ENCODE peak calls at places on chromosomes 5 and 9, in four cellular contexts. P, S, E and I are unnamed samples.
A peak's percentile ranks its signal among the peaks of the same experiment; 100 is the strongest.

GRCh38 chr5:57698785-57699184 is 216.2 kb upstream of the ACTBL2 start:
- DNase-seq in S (no peak), E (peak; percentile 23), P (peak; percentile 42), I (peak; percentile 64)

GRCh38 chr5:96703384-96703910 is 41.3 kb downstream of the CAST start:
- DNase-seq in E (no peak), S (no peak), P (peak; percentile 46), I (no peak)

GRCh38 chr5:150781706-150782614 is 3.4 kb downstream of the SMIM3 start:
- DNase-seq in S (no peak), P (peak; percentile 78), E (no peak), I (no peak)

GRCh38 chr5:167971706-167972105 is 319.7 kb upstream of the WWC1 start:
- DNase-seq in P (no peak), S (no peak), E (no peak), I (no peak)

GRCh38 chr5:168989731-168990505 is 311.0 kb downstream of the SLIT3 start:
- DNase-seq in S (no peak), P (peak; percentile 32), E (no peak), I (no peak)

GRCh38 chr5:73994963-73995362 is 369.0 kb downstream of the ARHGEF28 start:
- DNase-seq in S (no peak), E (no peak), P (no peak), I (no peak)

GRCh38 chr5:135437796-135438560 is 9.2 kb downstream of the DCANP1 start:
- DNase-seq in P (peak; percentile 34), S (peak; percentile 45), E (no peak), I (no peak)

GRCh38 chr9:89602978-89603628 is 1.7 kb upstream of the GADD45G start:
- DNase-seq in S (peak; percentile 81), E (peak; percentile 86), P (peak; percentile 63), I (peak; percentile 88)

GRCh38 chr9:27227192-27227591 is 69.8 kb downstream of the EQTN start:
- DNase-seq in S (no peak), P (peak; percentile 1), E (no peak), I (no peak)

GRCh38 chr9:93496285-93496684 is 42.9 kb upstream of the FAM120AOS start:
- DNase-seq in E (no peak), S (no peak), P (no peak), I (no peak)

GRCh38 chr5:37723147-37723961 is 116.5 kb downstream of the GDNF start:
- DNase-seq in E (no peak), S (peak; percentile 68), P (no peak), I (peak; percentile 5)

GRCh38 chr5:141940695-141941271 is 17.1 kb downstream of the DELE1 start:
- DNase-seq in E (no peak), S (peak; percentile 30), P (no peak), I (peak; percentile 23)

GRCh38 chr5:31678180-31678579 is 39.2 kb downstream of the PDZD2 start:
- DNase-seq in P (no peak), E (no peak), S (no peak), I (no peak)

GRCh38 chr5:108386345-108387061 is 4.6 kb upstream of the FBXL17 start:
- DNase-seq in E (no peak), P (peak; percentile 65), S (no peak), I (no peak)

GRCh38 chr5:162591724-162592123 is 524.2 kb downstream of the GABRG2 start:
- DNase-seq in P (no peak), S (no peak), E (no peak), I (no peak)

GRCh38 chr5:125396462-125396861 is 650.0 kb upstream of the ZNF608 start:
- DNase-seq in P (no peak), E (no peak), S (no peak), I (no peak)

GRCh38 chr5:74389531-74390305 is 250.8 kb downstream of the ENC1 start:
- DNase-seq in E (no peak), S (no peak), P (no peak), I (no peak)

GRCh38 chr5:151110122-151110681 is 29.4 kb upstream of the TNIP1 start:
- DNase-seq in S (no peak), P (no peak), E (no peak), I (no peak)

GRCh38 chr5:32687167-32687831 is 23.8 kb upstream of the NPR3 start:
- DNase-seq in E (no peak), S (no peak), P (no peak), I (no peak)

GRCh38 chr5:181127907-181128626 is 2.9 kb downstream of the OR2V1 start:
- DNase-seq in P (no peak), S (no peak), E (no peak), I (no peak)

GRCh38 chr5:119943148-119943547 is 313.8 kb downstream of the FAM170A start:
- DNase-seq in E (no peak), S (no peak), P (no peak), I (no peak)

GRCh38 chr5:170296935-170297588 is 515 bp downstream of the LCP2 start:
- DNase-seq in S (peak; percentile 48), E (no peak), P (no peak), I (no peak)

DNA sequence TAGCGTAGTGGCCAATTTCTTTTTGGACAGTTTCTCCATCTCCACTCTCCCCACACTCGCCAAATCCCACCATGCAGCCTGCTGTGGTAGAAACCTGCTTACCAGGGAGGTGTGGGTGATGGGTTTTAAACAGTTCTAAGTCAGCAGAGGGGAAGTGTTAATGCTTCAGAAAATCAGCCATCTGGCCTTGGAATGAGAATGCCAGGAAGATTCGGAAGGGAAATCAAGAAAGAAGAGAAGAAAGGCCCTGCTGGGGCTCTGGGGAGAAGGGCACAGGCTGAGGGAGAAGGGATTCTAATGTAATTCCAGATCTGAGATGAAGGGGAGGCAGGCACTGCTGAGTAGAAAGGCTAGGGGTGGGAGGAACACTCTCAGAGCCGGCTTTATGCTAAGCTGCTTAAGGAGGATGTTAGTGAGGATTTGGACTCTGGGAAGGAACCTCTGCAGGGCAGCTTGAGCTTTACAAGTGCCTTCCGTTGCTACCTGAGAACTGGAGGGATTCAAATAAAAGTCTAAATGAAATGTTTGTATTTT is 434.8 kb upstream of the DMAC1 start:
- DNase-seq in E (peak; percentile 15), S (no peak), P (no peak), I (no peak)
- TF ChIP-seq PHF8 in E (no peak), S (no peak), P (no peak), I (no peak)

GRCh38 chr5:154446183-154447073 is 631 bp downstream of the SAP30L start:
- DNase-seq in E (no peak), P (peak; percentile 36), S (peak; percentile 60), I (peak; percentile 39)
- TF ChIP-seq RNF2 in E (no peak), P (no peak), S (no peak), I (no peak)

GRCh38 chr9:90870646-90871326 is 69.2 kb downstream of the SYK start:
- DNase-seq in S (peak; percentile 54), E (no peak), P (peak; percentile 25), I (peak; percentile 37)
- TF ChIP-seq PHF8 in S (no peak), E (no peak), P (no peak), I (no peak)

GRCh38 chr9:136365775-136366223 is 2.3 kb upstream of the DNLZ start:
- DNase-seq in S (no peak), E (no peak), P (no peak), I (no peak)

GRCh38 chr9:136366826-136367225 is 3.3 kb upstream of the DNLZ start:
- DNase-seq in P (no peak), S (no peak), E (no peak), I (no peak)

GRCh38 chr9:136367296-136368145 is 4.0 kb upstream of the DNLZ start:
- DNase-seq in S (no peak), E (no peak), P (no peak), I (no peak)

GRCh38 chr9:136370037-136370436 is 3.4 kb downstream of the CARD9 start:
- DNase-seq in P (no peak), S (no peak), E (no peak), I (no peak)

DNA sequence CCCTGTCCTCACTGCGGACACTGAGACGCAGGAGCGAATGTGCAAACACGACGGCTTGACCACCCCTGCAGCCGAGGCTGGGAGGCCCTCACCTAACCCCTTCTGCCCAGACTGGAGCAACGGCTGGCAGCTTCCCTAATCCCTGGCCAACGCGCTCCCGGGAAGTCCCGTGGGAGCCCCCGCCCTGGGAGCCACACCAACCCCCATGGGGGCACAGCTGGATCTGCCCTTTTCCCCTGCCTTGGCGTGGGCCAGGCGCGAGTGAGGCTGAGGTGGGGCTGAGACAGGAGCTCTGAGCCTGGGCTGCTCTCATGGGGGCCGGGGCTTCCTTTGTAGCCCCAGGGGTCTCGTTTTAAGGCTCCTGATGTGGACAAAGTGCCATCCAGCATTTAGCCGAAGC is 4.6 kb upstream of the DNLZ start:
- DNase-seq in P (no peak), S (no peak), E (no peak), I (no peak)
- TF ChIP-seq RNF2 in P (no peak), S (no peak), E (no peak), I (no peak)

DNA sequence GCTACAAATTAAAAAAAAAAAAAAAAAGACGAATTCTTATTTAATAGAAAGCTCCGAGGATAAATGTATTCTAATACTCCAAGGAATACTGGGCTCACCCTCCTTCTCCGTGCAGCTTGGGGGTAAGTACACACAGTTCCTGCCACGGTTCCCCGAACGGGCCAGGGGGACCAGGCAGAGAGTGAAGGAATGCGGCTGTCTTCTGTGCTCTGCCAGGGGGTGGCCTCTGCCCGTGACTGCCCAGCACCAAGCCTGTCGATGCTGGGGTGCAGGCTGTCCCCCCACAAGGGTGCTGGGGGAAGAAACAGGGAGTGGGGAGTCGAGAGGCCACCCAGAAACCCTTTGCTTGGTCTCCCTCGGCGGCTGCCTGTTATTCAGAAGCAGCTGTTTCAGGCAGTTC is 410.1 kb upstream of the IRX1 start:
- DNase-seq in P (no peak), S (no peak), E (no peak), I (no peak)
- TF ChIP-seq PHF8 in P (no peak), S (no peak), E (no peak), I (no peak)

GRCh38 chr5:50768650-50769049 is 102.2 kb downstream of the PARP8 start:
- DNase-seq in S (no peak), E (no peak), P (no peak), I (no peak)
- TF ChIP-seq RNF2 in S (no peak), E (no peak), P (no peak), I (no peak)

GRCh38 chr9:76700916-76701315 is 63.3 kb upstream of the PCA3 start:
- DNase-seq in E (no peak), P (no peak), S (no peak), I (no peak)

GRCh38 chr9:76701441-76702031 is 62.7 kb upstream of the PCA3 start:
- DNase-seq in S (no peak), E (no peak), P (no peak), I (no peak)

GRCh38 chr9:76697110-76697509 is 67.1 kb upstream of the PCA3 start:
- DNase-seq in S (no peak), E (no peak), P (no peak), I (no peak)

GRCh38 chr9:76697554-76697953 is 66.7 kb upstream of the PCA3 start:
- DNase-seq in E (no peak), S (no peak), P (no peak), I (no peak)

DNA sequence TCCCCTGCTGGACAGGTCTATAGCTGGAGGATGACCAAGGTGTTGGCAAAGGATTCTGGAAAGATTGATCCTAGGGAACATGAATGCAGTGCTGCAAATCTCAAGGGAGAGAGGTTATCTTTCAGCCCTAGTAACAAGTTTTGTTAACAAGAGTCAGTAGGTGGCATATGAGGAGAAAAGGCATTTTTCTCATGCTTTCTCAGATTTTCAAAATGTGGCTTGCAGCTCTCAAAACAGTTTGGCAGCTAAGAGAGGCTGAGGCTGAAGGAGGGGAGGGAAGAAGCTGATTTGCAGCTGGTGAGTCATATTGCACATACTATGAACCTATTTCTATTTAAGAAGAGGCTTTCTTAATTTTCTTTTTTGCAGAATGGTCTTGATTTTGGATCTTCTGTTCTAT is 64.3 kb upstream of the PCA3 start:
- DNase-seq in E (no peak), P (no peak), S (no peak), I (no peak)
- TF ChIP-seq PHF8 in E (no peak), P (no peak), S (no peak), I (no peak)